ENCODE peak calls at places on chromosome 3, in five cellular contexts. F, E, W, Z and C are unnamed samples.

GRCh38 chr3:195098741-195099525 is 172.0 kb downstream of the XXYLT1 start:
- DNase-seq in Z (no peak), E (no peak), W (no peak), F (no peak), C (no peak)

GRCh38 chr3:31544634-31545033 is 11.9 kb downstream of the STT3B start:
- DNase-seq in Z (no peak), E (no peak), F (no peak), W (no peak), C (no peak)

GRCh38 chr3:30098656-30099454 is 507.5 kb upstream of the TGFBR2 start:
- DNase-seq in E (no peak), Z (no peak), F (no peak), W (no peak), C (no peak)

GRCh38 chr3:139338405-139338804 is 5.4 kb upstream of the MRPS22 start:
- DNase-seq in Z (no peak), F (no peak), E (no peak), W (no peak), C (no peak)

GRCh38 chr3:74844428-74844827 is 230.0 kb upstream of the CNTN3 start:
- DNase-seq in W (no peak), Z (no peak), E (no peak), F (no peak), C (no peak)

GRCh38 chr3:69385723-69386483 is at the start of gene FRMD4B:
- DNase-seq in E (peak; percentile 60), Z (peak; percentile 74), W (peak; percentile 95), F (no peak), C (peak; percentile 47)

GRCh38 chr3:70990723-70991122 is 592.8 kb downstream of the FOXP1 start:
- DNase-seq in F (no peak), W (no peak), E (no peak), Z (no peak), C (no peak)

GRCh38 chr3:29627136-29628117 is 346.6 kb downstream of the RBMS3 start:
- DNase-seq in Z (no peak), E (no peak), F (no peak), W (no peak), C (no peak)

GRCh38 chr3:169347597-169347996 is 315.9 kb downstream of the MECOM start:
- DNase-seq in F (no peak), W (no peak), Z (no peak), E (no peak), C (no peak)

GRCh38 chr3:179860275-179861107 is 176.2 kb downstream of the PEX5L start:
- DNase-seq in F (no peak), W (no peak), E (no peak), Z (no peak), C (peak; percentile 20)

GRCh38 chr3:64318001-64318400 is 92.7 kb upstream of the PRICKLE2 start:
- DNase-seq in W (no peak), Z (no peak), F (no peak), E (no peak), C (no peak)

GRCh38 chr3:50264964-50265485 is 3.9 kb upstream of the SEMA3B start:
- DNase-seq in Z (no peak), F (no peak), E (no peak), W (no peak), C (no peak)
- H3K4me3 ChIP-seq in Z (no peak overlapping the region), F (no peak overlapping the region), E (no peak overlapping the region), W (peak overlapping the region; percentile 13), C (no peak overlapping the region)

DNA sequence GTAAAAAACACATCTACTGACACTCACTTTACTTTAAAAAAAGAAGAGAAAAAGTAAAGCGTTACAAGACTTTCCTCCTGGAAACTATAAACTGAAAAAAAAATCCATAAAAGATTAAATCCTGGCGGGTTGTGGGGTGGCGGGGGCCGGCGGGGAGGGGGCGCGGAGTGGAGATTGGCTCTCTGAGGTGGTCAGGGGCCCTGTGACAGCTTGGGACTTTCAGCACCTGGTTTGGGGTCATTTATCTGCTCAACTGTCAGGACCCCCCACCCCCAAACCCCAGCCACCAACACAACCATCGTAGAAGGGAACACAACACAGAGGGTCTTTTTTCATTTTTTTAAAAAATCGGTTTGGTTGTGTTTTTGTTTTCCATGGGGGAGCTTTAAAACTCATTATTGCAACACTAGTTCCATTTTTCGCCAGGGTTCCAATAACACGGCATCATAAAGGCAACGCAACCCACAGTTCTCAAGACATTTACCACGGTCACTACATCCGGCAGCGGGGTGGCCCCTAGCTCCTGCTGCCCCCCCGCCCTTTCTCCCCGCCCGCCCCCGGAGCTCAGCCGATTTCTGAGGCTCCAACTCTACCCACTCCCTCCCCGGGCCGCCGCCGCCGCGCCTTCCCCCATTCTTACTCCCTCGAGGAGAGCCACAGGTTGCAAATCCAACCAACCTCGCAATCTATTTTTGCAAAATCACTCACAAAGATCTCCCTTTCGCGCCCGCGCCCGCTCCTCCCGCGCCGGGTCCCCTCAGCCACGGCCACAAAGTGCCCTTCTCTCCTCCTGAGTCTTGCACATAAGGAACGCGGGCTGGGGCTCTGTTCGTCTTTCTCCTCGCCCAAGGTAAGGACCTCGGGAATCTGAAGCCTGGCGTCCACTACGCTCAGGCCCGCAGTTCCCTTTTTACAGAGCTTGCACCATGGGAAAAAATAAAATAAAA is 1.8 kb downstream of the BCL6 start:
- DNase-seq in W (peak; percentile 52), F (no peak), E (peak; percentile 80), Z (peak; percentile 73), C (no peak)
- TF ChIP-seq CTCF in W (no peak), F (no peak), E (peak; percentile 8), Z (no peak), C (no peak)

GRCh38 chr3:8416965-8417364 is 84.7 kb upstream of the LMCD1 start:
- DNase-seq in Z (no peak), F (no peak), W (no peak), E (no peak), C (peak; percentile 17)
- H3K4me3 ChIP-seq in Z (peak overlapping the region; percentile 8), F (no peak overlapping the region), W (no peak overlapping the region), E (no peak overlapping the region), C (no peak overlapping the region)

DNA sequence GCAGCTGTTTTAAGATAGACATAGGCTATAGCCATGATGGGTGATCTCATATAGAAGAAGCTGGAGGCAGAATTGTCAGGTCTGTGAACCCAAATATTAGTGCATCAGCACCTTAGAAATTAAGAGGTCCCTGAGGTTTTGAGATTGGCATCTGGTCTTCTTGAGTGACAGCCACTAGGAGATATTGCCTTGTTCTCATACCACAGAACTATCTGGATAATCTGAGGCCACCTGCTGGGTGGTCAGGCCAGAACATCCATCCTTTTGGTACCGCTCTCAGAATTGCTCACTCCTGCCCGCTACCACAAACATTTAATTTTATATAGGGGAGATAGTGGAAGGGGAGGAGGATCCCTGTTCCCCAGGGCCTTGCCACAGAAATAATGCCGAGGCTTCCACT is 210.6 kb upstream of the ZPLD1 start:
- DNase-seq in Z (no peak), F (no peak), E (no peak), W (no peak), C (peak; percentile 44)
- TF ChIP-seq CTCF in Z (no peak), F (peak; percentile 22), E (no peak), W (peak; percentile 16), C (no peak)

GRCh38 chr3:100600181-100601042 is 9.0 kb upstream of the ADGRG7 start:
- DNase-seq in F (peak; percentile 96), Z (no peak), E (no peak), W (no peak), C (peak; percentile 54)
- H3K4me3 ChIP-seq in F (no peak overlapping the region), Z (no peak overlapping the region), E (no peak overlapping the region), W (no peak overlapping the region), C (no peak overlapping the region)

GRCh38 chr3:186255703-186256331 is 106.2 kb downstream of the DGKG start:
- DNase-seq in Z (no peak), E (no peak), F (no peak), W (peak; percentile 57), C (peak; percentile 57)
- TF ChIP-seq CTCF in Z (no peak), E (no peak), F (no peak), W (no peak), C (peak; percentile 60)

GRCh38 chr3:9250236-9250635 is 790 bp upstream of the SRGAP3 start:
- DNase-seq in W (no peak), F (no peak), E (no peak), Z (no peak), C (no peak)
- H3K4me3 ChIP-seq in W (peak overlapping the region; percentile 85), F (no peak overlapping the region), E (no peak overlapping the region), Z (peak overlapping the region; percentile 59), C (no peak overlapping the region)

DNA sequence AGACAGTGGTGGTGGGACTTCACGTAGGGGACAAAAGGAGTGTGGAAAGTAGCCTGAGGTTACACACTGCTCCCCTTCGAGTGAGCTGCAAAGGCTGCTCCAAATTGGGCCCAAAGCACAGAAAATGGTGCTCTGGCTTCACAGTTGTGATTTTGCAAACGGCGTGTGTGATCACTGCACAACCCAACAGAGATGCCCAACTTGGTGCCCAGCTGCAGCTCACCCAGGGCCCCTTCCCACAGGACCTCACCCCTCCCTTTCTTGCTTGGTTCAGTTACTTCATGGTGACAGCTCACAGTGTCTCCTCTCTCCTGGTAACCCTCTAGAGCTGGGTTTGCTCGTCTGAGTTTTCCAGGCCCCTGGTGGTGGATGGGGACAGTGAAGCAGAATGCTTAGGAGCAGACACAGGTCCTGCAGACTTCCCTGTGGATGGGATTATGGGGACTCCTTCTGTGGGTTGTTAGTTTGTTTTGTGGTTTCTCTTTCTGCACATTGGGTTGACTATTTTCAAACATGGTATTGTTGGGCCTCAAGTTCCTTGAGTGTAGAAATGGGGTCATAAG is 98.3 kb downstream of the TOP2B start:
- DNase-seq in W (no peak), F (no peak), E (no peak), Z (no peak), C (no peak)
- TF ChIP-seq CTCF in W (no peak), F (no peak), E (no peak), Z (no peak), C (no peak)

GRCh38 chr3:94066829-94067470 is 4.1 kb downstream of the NSUN3 start:
- DNase-seq in Z (no peak), W (no peak), E (no peak), F (no peak), C (no peak)
- H3K4me3 ChIP-seq in Z (no peak overlapping the region), W (no peak overlapping the region), E (no peak overlapping the region), F (no peak overlapping the region), C (no peak overlapping the region)

GRCh38 chr3:99843590-99844260 is 26.1 kb downstream of the CMSS1 start:
- DNase-seq in E (no peak), W (no peak), Z (no peak), F (no peak), C (no peak)

GRCh38 chr3:99845335-99845734 is 27.7 kb downstream of the CMSS1 start:
- DNase-seq in W (no peak), Z (no peak), E (no peak), F (no peak), C (no peak)

GRCh38 chr3:99839613-99840012 is 22.0 kb downstream of the CMSS1 start:
- DNase-seq in F (no peak), Z (no peak), E (no peak), W (no peak), C (no peak)

GRCh38 chr3:99845999-99846398 is 28.3 kb downstream of the CMSS1 start:
- DNase-seq in F (no peak), E (no peak), Z (no peak), W (no peak), C (no peak)

DNA sequence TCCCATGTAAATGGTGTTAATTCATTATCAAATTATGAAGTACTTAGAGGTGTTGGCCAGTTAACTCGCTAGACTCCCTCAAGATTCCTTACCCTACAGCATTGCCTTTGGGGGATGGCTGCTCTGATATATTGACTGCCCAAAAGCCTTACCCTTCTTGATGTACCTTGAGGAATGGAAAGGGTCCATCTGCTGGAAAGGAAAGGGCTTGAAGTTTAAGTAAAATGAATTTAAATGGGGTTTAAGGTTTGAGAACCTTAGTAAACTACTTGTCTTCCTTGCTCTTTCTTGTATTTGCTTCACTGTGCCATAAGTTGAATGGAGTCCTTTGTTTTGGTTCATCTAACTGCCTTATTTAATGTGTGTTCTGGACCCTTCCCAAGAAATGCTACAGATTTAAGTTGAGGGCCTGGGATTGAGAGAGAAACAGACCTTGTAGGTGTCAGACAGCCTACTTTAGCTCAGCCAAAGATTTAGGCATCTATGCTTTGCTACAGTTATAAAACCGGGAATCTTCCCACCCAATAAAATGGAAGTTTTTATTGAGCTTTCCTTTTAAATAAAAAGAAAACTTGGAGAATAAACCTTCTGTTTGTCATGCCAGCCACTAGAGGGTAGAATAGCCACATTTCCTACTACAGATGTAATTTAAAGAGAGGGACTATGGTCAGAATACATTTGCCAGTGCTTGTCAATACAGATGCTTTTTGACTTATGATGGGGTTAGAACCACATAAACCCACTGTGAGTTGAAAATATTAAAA is 25.3 kb downstream of the CMSS1 start:
- DNase-seq in E (no peak), Z (peak; percentile 32), F (no peak), W (no peak), C (peak; percentile 47)
- TF ChIP-seq CTCF in E (peak; percentile 80), Z (peak; percentile 72), F (peak; percentile 82), W (peak; percentile 62), C (peak; percentile 37)